ENCODE peak calls at places on chromosomes 5 and 9, in ten cellular contexts. L is myocyte; B is activated T-helper 1 cell treated with anti-CD3 and anti-CD28 coated beads, Interleukin-12 subunit alpha, Interleukin-12 subunit beta, Interleukin-2, Interleukin-4 antibody, amounts not matched to agents 30 ng/mL and 10 ng/mL and 1 ng/mL, durations not matched to agents 14 hours and 24 hours and 36 hours; V is left ventricle myocardium superior; D is astrocyte of the spinal cord; O is AG09309; I is NAMALWA; K is NCI-H748 treated with DMSO at 0.1 percent for 48 hours; A is CD8-positive, alpha-beta memory T cell; C is EL. H is an unnamed sample.
A peak's percentile ranks its signal among the peaks of the same experiment; 100 is the strongest.

GRCh38 chr5:88143693-88144218 is 124.9 kb downstream of the TMEM161B start:
- DNase-seq in L (no peak), B (no peak), V (no peak), D (no peak), O (no peak), I (no peak), K (no peak), A (no peak), C (no peak), H (no peak)

GRCh38 chr9:108784998-108785397 is 70.8 kb downstream of the ACTL7B start:
- DNase-seq in L (peak; percentile 16), B (no peak), V (no peak), D (peak; percentile 22), O (peak; percentile 60), I (no peak), K (no peak), A (no peak), C (peak; percentile 34), H (no peak)

GRCh38 chr5:88833371-88834107 is 49.4 kb downstream of the MEF2C start:
- DNase-seq in L (peak; percentile 53), B (no peak), V (no peak), D (peak; percentile 76), O (peak; percentile 16), I (peak; percentile 80), K (no peak), A (no peak), C (no peak), H (peak; percentile 47)

GRCh38 chr5:62576570-62577172 is 1.9 kb upstream of the LRRC70 start:
- DNase-seq in L (no peak), B (no peak), V (no peak), D (no peak), O (no peak), I (no peak), K (no peak), A (no peak), C (no peak), H (no peak)

GRCh38 chr9:93591301-93591700 is 14.9 kb downstream of the PHF2 start:
- DNase-seq in L (no peak), B (no peak), V (no peak), D (no peak), O (no peak), I (no peak), K (no peak), A (no peak), C (no peak), H (no peak)

GRCh38 chr5:83470920-83471404 is 582 bp upstream of the VCAN start:
- DNase-seq in L (peak; percentile 26), B (no peak), V (no peak), D (peak; percentile 37), O (no peak), I (no peak), K (no peak), A (no peak), C (no peak), H (no peak)

GRCh38 chr5:45862763-45863162 is 166.6 kb upstream of the HCN1 start:
- DNase-seq in L (no peak), B (no peak), V (no peak), D (no peak), O (no peak), I (no peak), K (no peak), A (no peak), C (no peak), H (no peak)

GRCh38 chr9:106921341-106921899 is 58.5 kb downstream of the ZNF462 start:
- DNase-seq in L (peak; percentile 32), B (no peak), V (no peak), D (peak; percentile 80), O (peak; percentile 4), I (no peak), K (peak; percentile 96), A (no peak), C (peak; percentile 11), H (no peak)

GRCh38 chr5:174119386-174119785 is 73.9 kb downstream of the NSG2 start:
- DNase-seq in L (no peak), B (no peak), V (no peak), D (no peak), O (no peak), I (no peak), K (no peak), A (no peak), C (no peak), H (no peak)

GRCh38 chr5:80083115-80083890 is 48.2 kb downstream of the THBS4 start:
- DNase-seq in L (peak; percentile 57), B (no peak), V (no peak), D (peak; percentile 67), O (peak; percentile 55), I (peak; percentile 72), K (peak; percentile 82), A (no peak), C (peak; percentile 79), H (no peak)

GRCh38 chr9:3468407-3469205 is 57.2 kb downstream of the RFX3 start:
- DNase-seq in L (no peak), B (no peak), V (no peak), D (no peak), O (no peak), I (no peak), K (peak; percentile 61), A (no peak), C (no peak), H (no peak)

GRCh38 chr9:133643362-133643755 is 7.2 kb downstream of the DBH start:
- DNase-seq in L (no peak), B (no peak), V (peak; percentile 8), D (no peak), O (no peak), I (no peak), K (no peak), A (no peak), C (no peak), H (no peak)

GRCh38 chr9:20321683-20322082 is 300.6 kb downstream of the MLLT3 start:
- DNase-seq in L (no peak), B (peak; percentile 61), V (no peak), D (no peak), O (no peak), I (no peak), K (no peak), A (peak; percentile 78), C (no peak), H (no peak)

GRCh38 chr9:70466976-70467551 is 52.6 kb upstream of the KLF9 start:
- DNase-seq in L (no peak), B (no peak), V (no peak), D (peak; percentile 77), O (peak; percentile 71), I (no peak), K (no peak), A (no peak), C (peak; percentile 76), H (no peak)

GRCh38 chr5:6721442-6721841 is 8.2 kb downstream of the TENT4A start:
- DNase-seq in L (peak; percentile 28), B (no peak), V (peak; percentile 44), D (no peak), O (no peak), I (peak; percentile 77), K (no peak), A (no peak), C (no peak), H (no peak)

GRCh38 chr9:91949946-91950664 is at the start of gene ROR2:
- DNase-seq in L (no peak), B (peak; percentile 73), V (peak; percentile 85), D (peak; percentile 35), O (no peak), I (peak; percentile 35), K (peak; percentile 48), A (peak; percentile 58), C (peak; percentile 81), H (peak; percentile 18)

GRCh38 chr5:135438712-135439111 is 8.4 kb downstream of the DCANP1 start:
- DNase-seq in L (no peak), B (no peak), V (no peak), D (no peak), O (no peak), I (no peak), K (no peak), A (no peak), C (no peak), H (no peak)

GRCh38 chr9:98709968-98710965 is 1.5 kb upstream of the GABBR2 start:
- DNase-seq in L (peak; percentile 55), B (no peak), V (no peak), D (peak; percentile 53), O (peak; percentile 10), I (peak; percentile 9), K (no peak), A (no peak), C (peak; percentile 48), H (no peak)

H was measured in stimulated activated naive B cell treated with anti-CD40 and anti-IgM and Interleukin-4, amounts not matched to agents 10 μg/mL and 1 μg/mL and 100 μg/mL, for 72 hours.